ENCODE peak calls at places on chromosomes 3 and 15, in ten cellular contexts. A is fibroblast of lung, X is MM.1S, O is IMR-90, E is AG09309, Q is GM12891, H is GM13976, T is T-cell, K is NCI-H1694 treated with DMSO at 0.1 percent for 48 hours, B is germinal center. W is an unnamed sample.
A peak's percentile ranks its signal among the peaks of the same experiment; 100 is the strongest.

GRCh38 chr15:58697220-58697619 is 52.3 kb downstream of the ADAM10 start:
- DNase-seq in T (no peak), B (no peak), H (no peak), E (no peak), O (no peak), A (no peak), Q (no peak), K (no peak), X (no peak), W (no peak)

GRCh38 chr3:6860911-6861330 is at the start of gene GRM7:
- DNase-seq in A (no peak), X (no peak), T (no peak), Q (no peak), H (peak; percentile 30), O (no peak), B (no peak), E (no peak), K (no peak), W (no peak)

GRCh38 chr3:134419966-134420321 is 45.7 kb upstream of the AMOTL2 start:
- DNase-seq in O (no peak), A (no peak), Q (no peak), K (no peak), H (no peak), T (no peak), X (no peak), E (no peak), B (no peak), W (no peak)

GRCh38 chr15:101017041-101017754 is 98.0 kb downstream of the LRRK1 start:
- DNase-seq in K (no peak), O (peak; percentile 6), A (no peak), H (no peak), E (no peak), X (no peak), B (no peak), Q (no peak), T (no peak), W (no peak)

GRCh38 chr3:129723558-129724324 is 117.3 kb upstream of the PLXND1 start:
- DNase-seq in E (peak; percentile 83), K (no peak), Q (no peak), H (no peak), T (no peak), B (no peak), O (peak; percentile 89), A (peak; percentile 93), X (no peak), W (no peak)

GRCh38 chr15:74710349-74711094 is 14.7 kb upstream of the EDC3 start:
- DNase-seq in H (no peak), O (no peak), A (no peak), Q (no peak), T (no peak), B (no peak), E (no peak), X (no peak), K (no peak), W (no peak)

GRCh38 chr15:31157644-31158069 is 56.1 kb upstream of the TRPM1 start:
- DNase-seq in B (no peak), A (peak; percentile 65), K (no peak), H (no peak), X (peak; percentile 70), Q (no peak), E (no peak), T (no peak), O (no peak), W (no peak)

GRCh38 chr3:152910211-152910610 is 75.3 kb downstream of the P2RY1 start:
- DNase-seq in O (no peak), E (no peak), B (no peak), X (no peak), A (peak; percentile 2), K (no peak), T (no peak), Q (no peak), H (no peak), W (no peak)

GRCh38 chr3:156674911-156675743 is 737 bp downstream of the TIPARP start:
- DNase-seq in A (peak; percentile 56), O (peak; percentile 43), T (peak; percentile 35), K (no peak), Q (no peak), X (peak; percentile 67), H (peak; percentile 46), B (peak; percentile 36), E (no peak), W (peak; percentile 59)

GRCh38 chr3:5144316-5144994 is 22.4 kb downstream of the ARL8B start:
- DNase-seq in T (no peak), A (no peak), H (no peak), O (no peak), E (no peak), X (no peak), Q (no peak), B (no peak), K (no peak), W (no peak)

W was measured in B cell.